ENCODE peak calls at places on chromosomes 5 and 9, in four cellular contexts. One of them, this sample, is unnamed.

GRCh38 chr5:936149-937144 is 43.8 kb downstream of the TRIP13 start:
- DNase-seq in PC-9: no peak
- DNase-seq in GDM1: no peak
- DNase-seq in ascending aorta: no peak
- DNase-seq in this sample: no peak

GRCh38 chr5:4661851-4662250 is 478.3 kb upstream of the ADAMTS16 start:
- DNase-seq in PC-9: no peak
- DNase-seq in GDM1: no peak
- DNase-seq in ascending aorta: no peak
- DNase-seq in this sample: no peak

GRCh38 chr5:78984020-78984610 is 995 bp downstream of the ARSB start:
- DNase-seq in PC-9: no peak
- DNase-seq in GDM1: no peak
- DNase-seq in ascending aorta: no peak
- DNase-seq in this sample: no peak

GRCh38 chr9:86282979-86283535 is 719 bp upstream of the ISCA1 start:
- DNase-seq in PC-9: peak
- DNase-seq in GDM1: no peak
- DNase-seq in ascending aorta: no peak
- DNase-seq in this sample: peak

GRCh38 chr9:37926737-37927590 is 23.0 kb upstream of the SLC25A51 start:
- DNase-seq in PC-9: no peak
- DNase-seq in GDM1: no peak
- DNase-seq in ascending aorta: no peak
- DNase-seq in this sample: no peak

GRCh38 chr9:36319806-36320205 is 61.6 kb upstream of the GNE start:
- DNase-seq in PC-9: peak
- DNase-seq in GDM1: no peak
- DNase-seq in ascending aorta: no peak
- DNase-seq in this sample: no peak

GRCh38 chr9:128917151-128917849 is 3.5 kb upstream of the PHYHD1 start:
- DNase-seq in PC-9: no peak
- DNase-seq in GDM1: no peak
- DNase-seq in ascending aorta: peak
- DNase-seq in this sample: no peak

GRCh38 chr5:87526131-87526530 is 113.4 kb upstream of the CCNH start:
- DNase-seq in PC-9: no peak
- DNase-seq in GDM1: no peak
- DNase-seq in ascending aorta: no peak
- DNase-seq in this sample: no peak

GRCh38 chr9:81814794-81815464 is 113.3 kb upstream of the SPATA31D4 start:
- DNase-seq in PC-9: peak
- DNase-seq in GDM1: no peak
- DNase-seq in ascending aorta: no peak
- DNase-seq in this sample: no peak

GRCh38 chr9:33177633-33178032 is 10.5 kb upstream of the B4GALT1 start:
- DNase-seq in PC-9: no peak
- DNase-seq in GDM1: no peak
- DNase-seq in ascending aorta: no peak
- DNase-seq in this sample: no peak

GRCh38 chr9:98997580-98997979 is 53.9 kb downstream of the COL15A1 start:
- DNase-seq in PC-9: no peak
- DNase-seq in GDM1: no peak
- DNase-seq in ascending aorta: no peak
- DNase-seq in this sample: no peak

GRCh38 chr5:58773744-58774441 is 191.0 kb downstream of the RAB3C start:
- DNase-seq in PC-9: no peak
- DNase-seq in GDM1: no peak
- DNase-seq in ascending aorta: no peak
- DNase-seq in this sample: no peak

GRCh38 chr9:121593066-121593465 is 58.4 kb upstream of the DAB2IP start:
- DNase-seq in PC-9: no peak
- DNase-seq in GDM1: no peak
- DNase-seq in ascending aorta: no peak
- DNase-seq in this sample: no peak